ENCODE peak calls at places on chromosomes 5 and 9, in six cellular contexts. G is EH, T is K562, Z is bronchial epithelial cell, C is memory B cell, E is epithelial cell of prostate. M is an unnamed sample.
A peak's percentile ranks its signal among the peaks of the same experiment; 100 is the strongest.

GRCh38 chr9:34179528-34180138 is 790 bp downstream of the UBAP1 start:
- DNase-seq in Z (peak; percentile 55), C (no peak), G (peak; percentile 58), E (no peak), T (peak; percentile 13), M (no peak)

GRCh38 chr9:108550111-108550510 is 305.7 kb downstream of the ACTL7B start:
- DNase-seq in G (peak; percentile 41), C (no peak), E (no peak), Z (peak; percentile 29), T (no peak), M (no peak)

GRCh38 chr5:5666389-5666788 is 243.9 kb downstream of the ICE1 start:
- DNase-seq in Z (no peak), T (no peak), E (no peak), C (no peak), G (no peak), M (no peak)

GRCh38 chr9:116000748-116001329 is 152.8 kb upstream of the PAPPA start:
- DNase-seq in T (peak; percentile 39), E (no peak), G (no peak), C (no peak), Z (peak; percentile 16), M (peak; percentile 12)

GRCh38 chr5:78076351-78076750 is 218.1 kb downstream of the AP3B1 start:
- DNase-seq in T (no peak), G (no peak), E (no peak), Z (no peak), C (no peak), M (no peak)

GRCh38 chr9:4141201-4141750 is 158.6 kb downstream of the GLIS3 start:
- DNase-seq in T (no peak), Z (no peak), G (peak; percentile 43), C (no peak), E (no peak), M (no peak)

GRCh38 chr5:1570975-1571374 is 47.2 kb upstream of the LPCAT1 start:
- DNase-seq in Z (no peak), E (no peak), C (no peak), T (no peak), G (no peak), M (no peak)

GRCh38 chr9:108056805-108057386 is 567.3 kb upstream of the KLF4 start:
- DNase-seq in G (peak; percentile 85), E (peak; percentile 82), T (no peak), Z (peak; percentile 94), C (no peak), M (no peak)

GRCh38 chr5:55850839-55851674 is at the start of gene IL31RA:
- DNase-seq in Z (peak; percentile 96), G (peak; percentile 87), E (peak; percentile 64), C (no peak), T (no peak), M (no peak)

GRCh38 chr9:89863837-89864236 is 259.0 kb downstream of the GADD45G start:
- DNase-seq in T (no peak), E (no peak), C (no peak), Z (no peak), G (no peak), M (no peak)

GRCh38 chr9:132647355-132647754 is 22.4 kb downstream of the DDX31 start:
- DNase-seq in T (no peak), E (no peak), Z (no peak), C (no peak), G (peak; percentile 99), M (no peak)

GRCh38 chr9:138048184-138048583 is 170.6 kb downstream of the CACNA1B start:
- DNase-seq in Z (no peak), E (no peak), C (no peak), T (no peak), G (no peak), M (no peak)

GRCh38 chr9:19493174-19493811 is 84.5 kb downstream of the ACER2 start:
- DNase-seq in T (peak; percentile 37), E (no peak), C (peak; percentile 18), Z (peak; percentile 46), G (peak; percentile 62), M (peak; percentile 39)

GRCh38 chr9:33257276-33257675 is 7.2 kb downstream of the BAG1 start:
- DNase-seq in C (no peak), G (no peak), E (no peak), Z (no peak), T (no peak), M (no peak)

GRCh38 chr5:17343675-17344074 is 126.2 kb downstream of the BASP1 start:
- DNase-seq in E (peak; percentile 29), G (peak; percentile 76), T (no peak), C (peak; percentile 36), Z (peak; percentile 94), M (no peak)

GRCh38 chr9:135678236-135679017 is 15.3 kb downstream of the LCN9 start:
- DNase-seq in Z (no peak), G (no peak), E (no peak), C (no peak), T (no peak), M (no peak)

GRCh38 chr9:136762915-136763648 is 1.2 kb downstream of the LCN15 start:
- DNase-seq in G (peak; percentile 21), Z (no peak), T (peak; percentile 97), E (no peak), C (no peak), M (peak; percentile 77)

GRCh38 chr9:99896119-99896518 is 10.3 kb upstream of the STX17 start:
- DNase-seq in G (no peak), T (no peak), E (no peak), Z (no peak), C (no peak), M (no peak)

GRCh38 chr9:37859043-37859442 is 44.9 kb downstream of the SLC25A51 start:
- DNase-seq in C (no peak), Z (peak; percentile 17), G (peak; percentile 18), E (no peak), T (no peak), M (no peak)

GRCh38 chr5:170494036-170494435 is 9.8 kb upstream of the KCNIP1 start:
- DNase-seq in Z (no peak), C (no peak), E (no peak), G (no peak), T (no peak), M (no peak)

GRCh38 chr9:136587145-136587943 is 41.5 kb upstream of the NOTCH1 start:
- DNase-seq in C (no peak), G (peak; percentile 58), T (peak; percentile 84), Z (no peak), E (no peak), M (no peak)

GRCh38 chr5:125083932-125084331 is 337.5 kb upstream of the ZNF608 start:
- DNase-seq in T (no peak), G (peak; percentile 90), E (no peak), C (no peak), Z (peak; percentile 75), M (no peak)

GRCh38 chr5:66722653-66723052 is 126.5 kb downstream of the MAST4 start:
- DNase-seq in C (no peak), G (no peak), E (no peak), T (no peak), Z (no peak), M (no peak)

M was measured in OCI-LY7.